ENCODE peak calls at places on chromosomes 16 and 17, in four cellular contexts. One of them, this sample, is unnamed.

GRCh38 chr17:77409282-77410161 is 268.8 kb downstream of the SEC14L1 start:
- DNase-seq in NB4: peak
- DNase-seq in AG10803: peak
- DNase-seq in DND-41: peak
- DNase-seq in this sample: no peak

GRCh38 chr16:1779234-1779701 is 3.1 kb downstream of the SPSB3 start:
- DNase-seq in AG10803: no peak
- DNase-seq in NB4: no peak
- DNase-seq in DND-41: no peak
- DNase-seq in this sample: peak

GRCh38 chr16:50298075-50298460 is 31.7 kb downstream of the ADCY7 start:
- DNase-seq in AG10803: no peak
- DNase-seq in DND-41: no peak
- DNase-seq in NB4: no peak
- DNase-seq in this sample: peak

GRCh38 chr16:88785106-88785924 is at the start of gene PIEZO1:
- DNase-seq in AG10803: peak
- DNase-seq in DND-41: peak
- DNase-seq in NB4: peak
- DNase-seq in this sample: peak

GRCh38 chr17:40086150-40087044 is 14.0 kb downstream of the NR1D1 start:
- DNase-seq in NB4: peak
- DNase-seq in DND-41: peak
- DNase-seq in AG10803: no peak
- DNase-seq in this sample: no peak

GRCh38 chr17:78378225-78379133 is at the start of gene PGS1:
- DNase-seq in NB4: peak
- DNase-seq in DND-41: peak
- DNase-seq in AG10803: peak
- DNase-seq in this sample: peak

GRCh38 chr17:16507918-16508533 is 16.0 kb upstream of the LRRC75A start:
- DNase-seq in AG10803: no peak
- DNase-seq in DND-41: no peak
- DNase-seq in NB4: no peak
- DNase-seq in this sample: no peak

GRCh38 chr17:12438813-12439586 is 226.7 kb upstream of the MYOCD start:
- DNase-seq in DND-41: no peak
- DNase-seq in NB4: no peak
- DNase-seq in AG10803: no peak
- DNase-seq in this sample: no peak

GRCh38 chr17:42779942-42780815 is at the start of gene WNK4:
- DNase-seq in AG10803: peak
- DNase-seq in NB4: no peak
- DNase-seq in DND-41: no peak
- DNase-seq in this sample: no peak

GRCh38 chr17:77252736-77253135 is 112.0 kb downstream of the SEC14L1 start:
- DNase-seq in AG10803: no peak
- DNase-seq in NB4: no peak
- DNase-seq in DND-41: no peak
- DNase-seq in this sample: no peak

GRCh38 chr17:63433746-63434591 is 12.1 kb downstream of the CYB561 start:
- DNase-seq in NB4: peak
- DNase-seq in AG10803: peak
- DNase-seq in DND-41: peak
- DNase-seq in this sample: no peak

GRCh38 chr16:53061701-53062159 is 6.9 kb downstream of the CHD9 start:
- DNase-seq in DND-41: peak
- DNase-seq in AG10803: no peak
- DNase-seq in NB4: peak
- DNase-seq in this sample: peak

GRCh38 chr17:82367724-82368524 is 3.6 kb upstream of the UTS2R start:
- DNase-seq in DND-41: peak
- DNase-seq in NB4: peak
- DNase-seq in AG10803: no peak
- DNase-seq in this sample: no peak

DNA sequence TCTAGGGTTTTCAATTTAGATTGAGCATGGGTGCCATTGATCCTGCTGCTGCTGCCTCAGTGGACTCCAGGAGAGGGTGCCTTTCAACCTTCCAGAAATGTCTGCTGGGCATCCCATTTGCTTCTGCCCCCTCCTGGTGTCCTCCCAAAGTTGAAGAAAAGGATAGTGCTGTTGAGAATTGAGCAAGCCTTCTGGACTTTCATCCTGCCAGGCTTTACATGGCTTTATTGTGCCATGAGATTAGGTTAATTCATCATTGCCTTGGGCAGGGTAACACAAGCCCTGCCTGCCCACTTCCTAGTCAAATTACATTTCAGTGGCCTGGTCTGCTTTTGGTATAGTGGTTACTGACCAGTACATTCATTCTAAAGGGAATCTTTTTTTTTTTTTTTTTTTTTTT is 17.9 kb upstream of the TANGO6 start:
- DNase-seq in AG10803: no peak
- DNase-seq in NB4: no peak
- DNase-seq in DND-41: no peak
- DNase-seq in this sample: no peak
- TF ChIP-seq CTCF in AG10803: no peak
- TF ChIP-seq CTCF in NB4: no peak
- TF ChIP-seq CTCF in DND-41: no peak
- TF ChIP-seq CTCF in this sample: no peak

GRCh38 chr17:27646232-27646631 is 15.2 kb downstream of the LGALS9 start:
- DNase-seq in DND-41: no peak
- DNase-seq in NB4: no peak
- DNase-seq in AG10803: no peak
- DNase-seq in this sample: no peak
- H3K4me3 ChIP-seq in DND-41: no peak
- H3K4me3 ChIP-seq in NB4: no peak
- H3K4me3 ChIP-seq in AG10803: no peak
- H3K4me3 ChIP-seq in this sample: no peak

DNA sequence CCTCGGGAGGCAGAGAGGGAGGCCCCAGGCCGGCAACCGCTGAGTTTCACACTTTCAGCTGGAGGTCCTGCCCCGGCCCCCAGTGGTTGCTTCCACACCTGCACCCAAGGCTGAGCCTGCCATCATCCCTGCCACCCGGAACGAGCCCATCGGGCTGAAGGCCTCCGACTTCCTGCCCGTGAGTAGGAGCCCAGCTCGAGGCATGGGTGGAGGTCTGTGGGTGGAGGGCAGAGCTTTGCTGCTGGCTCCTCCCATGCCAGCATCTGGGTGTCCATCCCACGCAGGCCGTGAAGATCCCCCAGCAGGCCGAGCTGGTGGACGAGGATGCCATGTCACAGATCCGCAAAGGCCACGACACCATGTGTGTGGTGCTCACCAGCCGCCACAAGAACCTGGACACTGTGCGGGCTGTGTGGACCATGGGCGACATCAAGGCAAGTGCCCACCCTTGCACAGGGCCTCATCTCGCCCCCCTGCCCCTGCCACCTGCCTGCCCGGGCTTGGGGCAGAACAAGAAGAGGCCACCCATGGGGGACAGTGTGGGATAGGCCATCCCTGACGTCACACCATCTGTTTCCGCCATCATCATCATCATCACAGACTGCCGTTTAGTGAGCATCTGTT is 19.6 kb downstream of the KATNB1 start:
- DNase-seq in AG10803: no peak
- DNase-seq in NB4: no peak
- DNase-seq in DND-41: no peak
- DNase-seq in this sample: no peak
- TF ChIP-seq CTCF in AG10803: no peak
- TF ChIP-seq CTCF in NB4: no peak
- TF ChIP-seq CTCF in DND-41: peak
- TF ChIP-seq CTCF in this sample: peak

DNA sequence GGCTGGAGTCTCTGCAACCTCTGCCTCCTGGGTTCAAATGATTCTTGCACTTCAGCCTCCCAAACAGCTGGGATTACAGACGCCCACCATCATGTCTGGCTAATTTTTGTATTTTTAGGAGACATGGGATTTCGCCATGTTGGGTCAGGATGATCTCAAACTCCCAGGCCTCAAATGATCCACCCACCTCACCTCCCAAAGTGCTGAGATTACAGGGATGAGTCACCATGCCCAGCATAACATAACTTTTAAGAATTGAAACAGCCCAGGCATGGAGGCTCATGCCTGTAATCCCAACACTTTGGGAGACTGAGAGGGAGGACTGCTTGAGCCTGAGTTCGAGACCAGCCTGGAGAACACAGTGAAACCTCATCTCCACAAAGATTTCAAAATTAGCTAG is 2.5 kb downstream of the RSL1D1 start:
- DNase-seq in AG10803: peak
- DNase-seq in DND-41: no peak
- DNase-seq in NB4: no peak
- DNase-seq in this sample: no peak
- H3K4me3 ChIP-seq in AG10803: no peak
- H3K4me3 ChIP-seq in DND-41: no peak
- H3K4me3 ChIP-seq in NB4: peak
- H3K4me3 ChIP-seq in this sample: no peak

DNA sequence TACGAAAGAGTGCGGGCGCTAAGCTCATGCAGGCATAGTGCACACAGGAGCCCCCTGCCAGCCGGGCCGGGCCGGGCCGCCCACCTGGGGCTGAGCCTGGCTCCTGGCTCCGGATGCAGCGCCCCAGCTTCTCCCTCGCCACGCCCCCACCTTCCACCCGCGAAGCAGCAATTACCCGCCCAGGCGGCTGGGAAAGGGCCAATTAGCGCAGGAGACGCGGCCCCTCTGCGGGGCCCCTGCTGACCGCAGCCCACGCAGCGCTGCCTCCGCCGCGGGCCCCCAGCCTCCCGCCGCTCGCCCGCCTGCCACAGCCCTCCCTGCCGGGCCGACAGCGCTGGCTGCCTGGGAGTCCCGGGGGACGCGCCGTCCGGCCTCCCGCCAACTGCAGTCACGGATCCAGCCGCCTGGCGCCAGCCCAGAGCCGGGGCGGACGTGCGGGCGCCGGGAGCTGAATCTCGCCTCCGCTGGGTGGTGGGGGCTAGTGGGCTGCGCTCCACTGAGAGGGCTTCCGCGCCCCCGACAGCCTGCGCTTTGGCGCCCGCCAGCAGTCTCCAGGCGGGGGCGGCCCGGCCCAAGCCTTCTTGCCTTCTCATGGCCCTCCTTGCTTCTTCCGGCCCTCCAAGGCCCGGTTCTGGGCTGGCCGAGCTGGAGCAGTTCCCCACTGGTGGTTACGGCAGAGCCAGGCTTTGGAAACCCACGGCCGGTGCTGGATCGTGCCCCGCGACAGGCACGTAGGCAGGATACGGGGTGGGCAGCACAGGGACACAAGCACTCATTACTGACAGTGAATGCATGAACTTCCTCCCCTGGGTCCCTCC is 14.9 kb upstream of the CBFB start:
- DNase-seq in NB4: peak
- DNase-seq in AG10803: peak
- DNase-seq in DND-41: peak
- DNase-seq in this sample: peak
- TF ChIP-seq CTCF in NB4: no peak
- TF ChIP-seq CTCF in AG10803: no peak
- TF ChIP-seq CTCF in DND-41: peak
- TF ChIP-seq CTCF in this sample: peak

GRCh38 chr17:74776990-74777389 is 845 bp upstream of the NAT9 start:
- DNase-seq in AG10803: no peak
- DNase-seq in NB4: peak
- DNase-seq in DND-41: no peak
- DNase-seq in this sample: no peak
- H3K4me3 ChIP-seq in AG10803: peak
- H3K4me3 ChIP-seq in NB4: peak
- H3K4me3 ChIP-seq in DND-41: peak
- H3K4me3 ChIP-seq in this sample: peak

GRCh38 chr16:86986809-86987487 is 330.2 kb downstream of the C16orf95 start:
- DNase-seq in NB4: no peak
- DNase-seq in AG10803: no peak
- DNase-seq in DND-41: no peak
- DNase-seq in this sample: no peak

GRCh38 chr16:86984975-86985655 is 332.1 kb downstream of the C16orf95 start:
- DNase-seq in AG10803: peak
- DNase-seq in DND-41: no peak
- DNase-seq in NB4: no peak
- DNase-seq in this sample: no peak

GRCh38 chr16:86984286-86984685 is 332.9 kb downstream of the C16orf95 start:
- DNase-seq in AG10803: no peak
- DNase-seq in NB4: no peak
- DNase-seq in DND-41: no peak
- DNase-seq in this sample: no peak

GRCh38 chr16:86985656-86986030 is 331.5 kb downstream of the C16orf95 start:
- DNase-seq in DND-41: no peak
- DNase-seq in AG10803: no peak
- DNase-seq in NB4: no peak
- DNase-seq in this sample: no peak

DNA sequence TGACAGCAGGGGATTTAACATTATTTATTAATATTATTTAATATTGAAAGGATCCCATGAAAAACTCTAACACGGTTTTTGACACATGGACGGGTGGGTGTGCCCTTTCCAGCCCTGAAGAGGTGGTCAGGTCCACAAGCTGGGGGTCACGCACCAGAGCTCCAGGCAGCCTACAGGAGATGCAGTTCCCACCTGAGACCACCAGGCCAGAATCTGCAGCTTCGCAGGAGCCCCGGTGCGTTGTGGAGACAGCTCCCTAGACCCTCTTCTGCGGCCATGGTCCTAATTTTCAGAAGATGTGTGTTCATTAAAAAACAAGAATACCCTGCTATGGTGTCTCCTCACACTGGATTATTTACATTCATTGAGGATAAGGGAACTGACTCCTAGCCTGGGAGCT is 331.1 kb downstream of the C16orf95 start:
- DNase-seq in NB4: no peak
- DNase-seq in DND-41: no peak
- DNase-seq in AG10803: no peak
- DNase-seq in this sample: no peak
- TF ChIP-seq CTCF in NB4: no peak
- TF ChIP-seq CTCF in DND-41: no peak
- TF ChIP-seq CTCF in AG10803: no peak
- TF ChIP-seq CTCF in this sample: no peak

DNA sequence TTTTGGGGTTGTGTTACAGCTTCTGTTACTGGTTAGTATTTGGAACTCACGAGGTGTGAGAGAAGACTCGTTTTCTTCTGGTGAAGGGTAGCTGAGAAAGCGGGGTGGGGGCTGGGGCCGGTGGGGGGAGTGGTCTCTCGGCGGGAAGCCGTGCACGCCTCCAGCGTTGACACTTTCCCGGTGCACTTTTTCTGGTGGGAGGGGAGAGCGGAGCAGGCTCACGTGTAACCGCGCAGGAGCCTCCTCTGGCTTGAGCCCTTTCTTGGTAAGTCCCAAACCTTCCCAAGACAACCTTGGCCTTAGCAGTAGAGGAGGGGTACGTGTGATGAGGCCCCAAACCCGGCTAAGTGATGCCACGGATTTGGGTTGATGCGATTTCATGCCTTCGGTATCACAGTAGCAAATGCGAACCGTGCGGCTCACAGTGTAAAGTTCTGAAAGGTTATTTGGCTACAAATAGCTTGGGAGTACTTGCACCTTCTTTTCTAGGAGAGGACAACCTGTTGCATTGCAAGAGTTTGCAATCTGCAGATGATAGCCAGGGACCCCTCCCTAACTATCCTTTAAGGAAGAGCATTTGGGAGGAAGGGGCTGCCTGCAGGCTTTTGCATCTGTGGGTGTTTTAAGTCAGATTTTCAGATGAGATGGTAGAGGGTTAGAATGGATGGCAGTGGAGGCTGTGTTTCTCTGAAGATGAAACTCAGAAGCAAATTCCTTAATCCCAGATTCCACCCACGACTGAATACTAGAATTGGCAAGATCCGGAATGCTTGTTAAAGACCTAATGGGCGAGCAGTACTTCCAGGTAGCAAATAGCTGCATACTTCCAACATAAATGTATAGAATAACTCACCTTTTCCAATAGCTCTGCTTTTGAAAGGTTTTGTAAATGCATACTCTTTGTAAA is 1.5 kb downstream of the HLF start:
- DNase-seq in DND-41: no peak
- DNase-seq in AG10803: no peak
- DNase-seq in NB4: no peak
- DNase-seq in this sample: peak
- H3K4me3 ChIP-seq in DND-41: no peak
- H3K4me3 ChIP-seq in AG10803: no peak
- H3K4me3 ChIP-seq in NB4: no peak
- H3K4me3 ChIP-seq in this sample: no peak

This sample was measured in GM06990.